ENCODE peak calls at places on chromosomes 13 and 19, in seven cellular contexts. One of them, this sample, is unnamed.
A peak's percentile ranks its signal among the peaks of the same experiment; 100 is the strongest.

GRCh38 chr13:107680115-107680514 is 535.2 kb downstream of the LIG4 start:
- DNase-seq in T-helper 17 cell: no peak
- DNase-seq in stimulated activated CD4-positive, alpha-beta T cell treated with anti-CD3 and anti-CD28 coated beads, TNF-alpha, amount 100 ng/mL, for 48 hours: no peak
- DNase-seq in GM23248: peak; percentile 40
- DNase-seq in neural crest cell: no peak
- DNase-seq in EL: no peak
- DNase-seq in frontal cortex: no peak
- DNase-seq in this sample: no peak

GRCh38 chr13:62747629-62748028 is 1332.0 kb upstream of the PCDH20 start:
- DNase-seq in T-helper 17 cell: no peak
- DNase-seq in stimulated activated CD4-positive, alpha-beta T cell treated with anti-CD3 and anti-CD28 coated beads, TNF-alpha, amount 100 ng/mL, for 48 hours: no peak
- DNase-seq in GM23248: peak; percentile 0
- DNase-seq in neural crest cell: no peak
- DNase-seq in EL: peak; percentile 55
- DNase-seq in frontal cortex: no peak
- DNase-seq in this sample: no peak

GRCh38 chr13:83272076-83272475 is 610.2 kb downstream of the SLITRK1 start:
- DNase-seq in T-helper 17 cell: no peak
- DNase-seq in stimulated activated CD4-positive, alpha-beta T cell treated with anti-CD3 and anti-CD28 coated beads, TNF-alpha, amount 100 ng/mL, for 48 hours: no peak
- DNase-seq in GM23248: no peak
- DNase-seq in neural crest cell: no peak
- DNase-seq in EL: no peak
- DNase-seq in frontal cortex: no peak
- DNase-seq in this sample: no peak

GRCh38 chr13:22422023-22422422 is 751.1 kb downstream of the FGF9 start:
- DNase-seq in T-helper 17 cell: no peak
- DNase-seq in stimulated activated CD4-positive, alpha-beta T cell treated with anti-CD3 and anti-CD28 coated beads, TNF-alpha, amount 100 ng/mL, for 48 hours: no peak
- DNase-seq in GM23248: no peak
- DNase-seq in neural crest cell: no peak
- DNase-seq in EL: no peak
- DNase-seq in frontal cortex: no peak
- DNase-seq in this sample: no peak

GRCh38 chr13:103788061-103788652 is 721.9 kb upstream of the SLC10A2 start:
- DNase-seq in T-helper 17 cell: no peak
- DNase-seq in stimulated activated CD4-positive, alpha-beta T cell treated with anti-CD3 and anti-CD28 coated beads, TNF-alpha, amount 100 ng/mL, for 48 hours: no peak
- DNase-seq in GM23248: no peak
- DNase-seq in neural crest cell: no peak
- DNase-seq in EL: no peak
- DNase-seq in frontal cortex: no peak
- DNase-seq in this sample: no peak

GRCh38 chr13:97280478-97280877 is 58.3 kb downstream of the MBNL2 start:
- DNase-seq in T-helper 17 cell: no peak
- DNase-seq in stimulated activated CD4-positive, alpha-beta T cell treated with anti-CD3 and anti-CD28 coated beads, TNF-alpha, amount 100 ng/mL, for 48 hours: no peak
- DNase-seq in GM23248: peak; percentile 27
- DNase-seq in neural crest cell: no peak
- DNase-seq in EL: peak; percentile 69
- DNase-seq in frontal cortex: no peak
- DNase-seq in this sample: no peak

GRCh38 chr19:4556574-4557185 is 2.8 kb downstream of the SEMA6B start:
- DNase-seq in T-helper 17 cell: no peak
- DNase-seq in stimulated activated CD4-positive, alpha-beta T cell treated with anti-CD3 and anti-CD28 coated beads, TNF-alpha, amount 100 ng/mL, for 48 hours: peak; percentile 11
- DNase-seq in GM23248: peak; percentile 56
- DNase-seq in neural crest cell: peak; percentile 43
- DNase-seq in EL: peak; percentile 53
- DNase-seq in frontal cortex: no peak
- DNase-seq in this sample: no peak

GRCh38 chr19:45591004-45591637 is 6.5 kb upstream of the OPA3 start:
- DNase-seq in T-helper 17 cell: no peak
- DNase-seq in stimulated activated CD4-positive, alpha-beta T cell treated with anti-CD3 and anti-CD28 coated beads, TNF-alpha, amount 100 ng/mL, for 48 hours: peak; percentile 27
- DNase-seq in GM23248: peak; percentile 34
- DNase-seq in neural crest cell: peak; percentile 26
- DNase-seq in EL: no peak
- DNase-seq in frontal cortex: no peak
- DNase-seq in this sample: peak; percentile 18

GRCh38 chr13:20489185-20489820 is 36.4 kb downstream of the CRYL1 start:
- DNase-seq in T-helper 17 cell: no peak
- DNase-seq in stimulated activated CD4-positive, alpha-beta T cell treated with anti-CD3 and anti-CD28 coated beads, TNF-alpha, amount 100 ng/mL, for 48 hours: no peak
- DNase-seq in GM23248: no peak
- DNase-seq in neural crest cell: no peak
- DNase-seq in EL: no peak
- DNase-seq in frontal cortex: no peak
- DNase-seq in this sample: no peak

GRCh38 chr19:45340899-45341453 is 426 bp downstream of the KLC3 start:
- DNase-seq in T-helper 17 cell: no peak
- DNase-seq in stimulated activated CD4-positive, alpha-beta T cell treated with anti-CD3 and anti-CD28 coated beads, TNF-alpha, amount 100 ng/mL, for 48 hours: no peak
- DNase-seq in GM23248: peak; percentile 18
- DNase-seq in neural crest cell: no peak
- DNase-seq in EL: no peak
- DNase-seq in frontal cortex: no peak
- DNase-seq in this sample: no peak

GRCh38 chr13:77583551-77583950 is 48.0 kb downstream of the SCEL start:
- DNase-seq in T-helper 17 cell: no peak
- DNase-seq in stimulated activated CD4-positive, alpha-beta T cell treated with anti-CD3 and anti-CD28 coated beads, TNF-alpha, amount 100 ng/mL, for 48 hours: no peak
- DNase-seq in GM23248: no peak
- DNase-seq in neural crest cell: no peak
- DNase-seq in EL: no peak
- DNase-seq in frontal cortex: no peak
- DNase-seq in this sample: no peak

GRCh38 chr19:1521636-1522035 is 2.2 kb upstream of the PLK5 start:
- DNase-seq in T-helper 17 cell: no peak
- DNase-seq in stimulated activated CD4-positive, alpha-beta T cell treated with anti-CD3 and anti-CD28 coated beads, TNF-alpha, amount 100 ng/mL, for 48 hours: no peak
- DNase-seq in GM23248: no peak
- DNase-seq in neural crest cell: no peak
- DNase-seq in EL: no peak
- DNase-seq in frontal cortex: no peak
- DNase-seq in this sample: no peak

GRCh38 chr13:83503424-83503823 is 378.9 kb downstream of the SLITRK1 start:
- DNase-seq in T-helper 17 cell: no peak
- DNase-seq in stimulated activated CD4-positive, alpha-beta T cell treated with anti-CD3 and anti-CD28 coated beads, TNF-alpha, amount 100 ng/mL, for 48 hours: no peak
- DNase-seq in GM23248: peak; percentile 73
- DNase-seq in neural crest cell: no peak
- DNase-seq in EL: peak; percentile 78
- DNase-seq in frontal cortex: no peak
- DNase-seq in this sample: no peak

GRCh38 chr13:20383058-20383457 is 142.6 kb downstream of the CRYL1 start:
- DNase-seq in T-helper 17 cell: no peak
- DNase-seq in stimulated activated CD4-positive, alpha-beta T cell treated with anti-CD3 and anti-CD28 coated beads, TNF-alpha, amount 100 ng/mL, for 48 hours: no peak
- DNase-seq in GM23248: no peak
- DNase-seq in neural crest cell: no peak
- DNase-seq in EL: no peak
- DNase-seq in frontal cortex: no peak
- DNase-seq in this sample: no peak

GRCh38 chr19:11504502-11505031 is 1.1 kb downstream of the ZNF653 start:
- DNase-seq in T-helper 17 cell: no peak
- DNase-seq in stimulated activated CD4-positive, alpha-beta T cell treated with anti-CD3 and anti-CD28 coated beads, TNF-alpha, amount 100 ng/mL, for 48 hours: no peak
- DNase-seq in GM23248: no peak
- DNase-seq in neural crest cell: no peak
- DNase-seq in EL: no peak
- DNase-seq in frontal cortex: no peak
- DNase-seq in this sample: no peak

GRCh38 chr19:43624933-43625332 is 5.5 kb upstream of the ZNF428 start:
- DNase-seq in T-helper 17 cell: peak; percentile 71
- DNase-seq in stimulated activated CD4-positive, alpha-beta T cell treated with anti-CD3 and anti-CD28 coated beads, TNF-alpha, amount 100 ng/mL, for 48 hours: peak; percentile 74
- DNase-seq in GM23248: peak; percentile 70
- DNase-seq in neural crest cell: no peak
- DNase-seq in EL: no peak
- DNase-seq in frontal cortex: no peak
- DNase-seq in this sample: peak; percentile 80

GRCh38 chr13:108342369-108343289 is 73.1 kb downstream of the TNFSF13B start:
- DNase-seq in T-helper 17 cell: no peak
- DNase-seq in stimulated activated CD4-positive, alpha-beta T cell treated with anti-CD3 and anti-CD28 coated beads, TNF-alpha, amount 100 ng/mL, for 48 hours: no peak
- DNase-seq in GM23248: peak; percentile 55
- DNase-seq in neural crest cell: no peak
- DNase-seq in EL: peak; percentile 11
- DNase-seq in frontal cortex: no peak
- DNase-seq in this sample: no peak

GRCh38 chr19:6375411-6376010 is at the start of gene PSPN:
- DNase-seq in T-helper 17 cell: no peak
- DNase-seq in stimulated activated CD4-positive, alpha-beta T cell treated with anti-CD3 and anti-CD28 coated beads, TNF-alpha, amount 100 ng/mL, for 48 hours: no peak
- DNase-seq in GM23248: no peak
- DNase-seq in neural crest cell: no peak
- DNase-seq in EL: no peak
- DNase-seq in frontal cortex: no peak
- DNase-seq in this sample: no peak

GRCh38 chr13:73740681-73741080 is 393.5 kb downstream of the KLF12 start:
- DNase-seq in T-helper 17 cell: no peak
- DNase-seq in stimulated activated CD4-positive, alpha-beta T cell treated with anti-CD3 and anti-CD28 coated beads, TNF-alpha, amount 100 ng/mL, for 48 hours: no peak
- DNase-seq in GM23248: peak; percentile 76
- DNase-seq in neural crest cell: no peak
- DNase-seq in EL: no peak
- DNase-seq in frontal cortex: no peak
- DNase-seq in this sample: no peak

GRCh38 chr19:55251296-55252081 is 7.3 kb downstream of the PPP6R1 start:
- DNase-seq in T-helper 17 cell: no peak
- DNase-seq in stimulated activated CD4-positive, alpha-beta T cell treated with anti-CD3 and anti-CD28 coated beads, TNF-alpha, amount 100 ng/mL, for 48 hours: no peak
- DNase-seq in GM23248: peak; percentile 12
- DNase-seq in neural crest cell: no peak
- DNase-seq in EL: peak; percentile 26
- DNase-seq in frontal cortex: no peak
- DNase-seq in this sample: peak; percentile 44

GRCh38 chr19:29539668-29540067 is 13.9 kb downstream of the VSTM2B start:
- DNase-seq in T-helper 17 cell: no peak
- DNase-seq in stimulated activated CD4-positive, alpha-beta T cell treated with anti-CD3 and anti-CD28 coated beads, TNF-alpha, amount 100 ng/mL, for 48 hours: no peak
- DNase-seq in GM23248: no peak
- DNase-seq in neural crest cell: no peak
- DNase-seq in EL: no peak
- DNase-seq in frontal cortex: no peak
- DNase-seq in this sample: no peak

GRCh38 chr19:14152713-14153112 is 16.3 kb upstream of the ASF1B start:
- DNase-seq in T-helper 17 cell: no peak
- DNase-seq in stimulated activated CD4-positive, alpha-beta T cell treated with anti-CD3 and anti-CD28 coated beads, TNF-alpha, amount 100 ng/mL, for 48 hours: no peak
- DNase-seq in GM23248: no peak
- DNase-seq in neural crest cell: no peak
- DNase-seq in EL: no peak
- DNase-seq in frontal cortex: no peak
- DNase-seq in this sample: no peak

GRCh38 chr13:98490866-98491265 is 86.0 kb downstream of the STK24 start:
- DNase-seq in T-helper 17 cell: no peak
- DNase-seq in stimulated activated CD4-positive, alpha-beta T cell treated with anti-CD3 and anti-CD28 coated beads, TNF-alpha, amount 100 ng/mL, for 48 hours: no peak
- DNase-seq in GM23248: no peak
- DNase-seq in neural crest cell: no peak
- DNase-seq in EL: no peak
- DNase-seq in frontal cortex: no peak
- DNase-seq in this sample: no peak

GRCh38 chr13:73293902-73294523 is 235.2 kb downstream of the KLF5 start:
- DNase-seq in T-helper 17 cell: no peak
- DNase-seq in stimulated activated CD4-positive, alpha-beta T cell treated with anti-CD3 and anti-CD28 coated beads, TNF-alpha, amount 100 ng/mL, for 48 hours: no peak
- DNase-seq in GM23248: no peak
- DNase-seq in neural crest cell: no peak
- DNase-seq in EL: no peak
- DNase-seq in frontal cortex: no peak
- DNase-seq in this sample: no peak

GRCh38 chr13:113579686-113580085 is 4.9 kb upstream of the TFDP1 start:
- DNase-seq in T-helper 17 cell: no peak
- DNase-seq in stimulated activated CD4-positive, alpha-beta T cell treated with anti-CD3 and anti-CD28 coated beads, TNF-alpha, amount 100 ng/mL, for 48 hours: no peak
- DNase-seq in GM23248: no peak
- DNase-seq in neural crest cell: no peak
- DNase-seq in EL: no peak
- DNase-seq in frontal cortex: no peak
- DNase-seq in this sample: no peak

GRCh38 chr19:54156953-54157352 is 2.6 kb downstream of the LENG1 start:
- DNase-seq in T-helper 17 cell: no peak
- DNase-seq in stimulated activated CD4-positive, alpha-beta T cell treated with anti-CD3 and anti-CD28 coated beads, TNF-alpha, amount 100 ng/mL, for 48 hours: no peak
- DNase-seq in GM23248: no peak
- DNase-seq in neural crest cell: no peak
- DNase-seq in EL: no peak
- DNase-seq in frontal cortex: no peak
- DNase-seq in this sample: no peak